ENCODE peak calls at places on chromosomes 2 and 18, in five cellular contexts. I is GM12891, G is K562, Q is HepG2, T is GM12892. Y is an unnamed sample.

GRCh38 chr2:99442837-99443236 is 47.0 kb downstream of the REV1 start:
- DNase-seq in I (no peak), G (no peak), Q (no peak), T (no peak), Y (no peak)

GRCh38 chr2:45007356-45007755 is 1.9 kb downstream of the SIX2 start:
- DNase-seq in I (no peak), G (no peak), Q (no peak), T (no peak), Y (no peak)

GRCh38 chr2:230872968-230873669 is 8.4 kb downstream of the ITM2C start:
- DNase-seq in I (peak; percentile 76), G (no peak), Q (no peak), T (peak; percentile 71), Y (peak; percentile 74)

GRCh38 chr2:42569883-42570282 is 1.5 kb downstream of the MTA3 start:
- DNase-seq in I (no peak), G (no peak), Q (no peak), T (no peak), Y (no peak)

GRCh38 chr2:134737671-134738070 is 18.9 kb upstream of the TMEM163 start:
- DNase-seq in I (no peak), G (no peak), Q (no peak), T (no peak), Y (no peak)

GRCh38 chr18:31454066-31454708 is 6.6 kb downstream of the DSG3 start:
- DNase-seq in I (no peak), G (no peak), Q (peak; percentile 1), T (no peak), Y (no peak)

GRCh38 chr2:31287681-31288080 is 53.7 kb downstream of the EHD3 start:
- DNase-seq in I (no peak), G (no peak), Q (no peak), T (no peak), Y (no peak)

GRCh38 chr18:56235773-56236115 is 402.6 kb downstream of the TXNL1 start:
- DNase-seq in I (no peak), G (no peak), Q (no peak), T (no peak), Y (no peak)

GRCh38 chr2:182907081-182907830 is 40.8 kb upstream of the FRZB start:
- DNase-seq in I (no peak), G (no peak), Q (no peak), T (no peak), Y (no peak)

GRCh38 chr18:76445275-76445674 is 49.8 kb downstream of the ZNF516 start:
- DNase-seq in I (no peak), G (no peak), Q (no peak), T (no peak), Y (no peak)

GRCh38 chr2:18552351-18553077 is 7.9 kb downstream of the RDH14 start:
- DNase-seq in I (no peak), G (no peak), Q (no peak), T (no peak), Y (no peak)

GRCh38 chr2:28269019-28269784 is 123.5 kb upstream of the FOSL2 start:
- DNase-seq in I (no peak), G (peak; percentile 46), Q (peak; percentile 49), T (no peak), Y (no peak)

GRCh38 chr2:173855686-173856085 is 109.5 kb downstream of the SP3 start:
- DNase-seq in I (no peak), G (no peak), Q (no peak), T (no peak), Y (no peak)

GRCh38 chr2:12725238-12726187 is 8.8 kb downstream of the TRIB2 start:
- DNase-seq in I (no peak), G (no peak), Q (no peak), T (no peak), Y (no peak)

GRCh38 chr2:134570676-134571075 is 148.1 kb downstream of the TMEM163 start:
- DNase-seq in I (no peak), G (no peak), Q (no peak), T (no peak), Y (no peak)

GRCh38 chr2:20450201-20451108 is 3.6 kb downstream of the RHOB start:
- DNase-seq in I (no peak), G (no peak), Q (peak; percentile 87), T (no peak), Y (no peak)

GRCh38 chr18:13658444-13659204 is 67.7 kb downstream of the FAM210A start:
- DNase-seq in I (no peak), G (no peak), Q (no peak), T (no peak), Y (no peak)

GRCh38 chr2:28627722-28628480 is 123.7 kb upstream of the PPP1CB start:
- DNase-seq in I (no peak), G (no peak), Q (no peak), T (no peak), Y (no peak)

GRCh38 chr2:207161247-207161646 is 4.5 kb downstream of the KLF7 start:
- DNase-seq in I (no peak), G (no peak), Q (no peak), T (no peak), Y (no peak)

GRCh38 chr18:11665587-11665986 is 23.5 kb upstream of the GNAL start:
- DNase-seq in I (no peak), G (no peak), Q (no peak), T (no peak), Y (no peak)

GRCh38 chr18:13260114-13260926 is 41.8 kb downstream of the LDLRAD4 start:
- DNase-seq in I (no peak), G (no peak), Q (no peak), T (no peak), Y (no peak)

GRCh38 chr18:76521367-76521766 is 26.3 kb upstream of the ZNF516 start:
- DNase-seq in I (no peak), G (no peak), Q (no peak), T (no peak), Y (no peak)

GRCh38 chr2:71976685-71977084 is 171.0 kb downstream of the CYP26B1 start:
- DNase-seq in I (no peak), G (no peak), Q (no peak), T (no peak), Y (no peak)

GRCh38 chr2:5839563-5839962 is 147.4 kb downstream of the SOX11 start:
- DNase-seq in I (no peak), G (no peak), Q (no peak), T (no peak), Y (no peak)

GRCh38 chr2:161237397-161238263 is 70.6 kb upstream of the PSMD14 start:
- DNase-seq in I (no peak), G (no peak), Q (no peak), T (peak; percentile 19), Y (no peak)
- TF ChIP-seq TAF1 in I (no peak), G (no peak), Q (no peak), T (no peak), Y (peak; percentile 14)

GRCh38 chr2:85772841-85773491 is 19.2 kb downstream of the ATOH8 start:
- DNase-seq in I (no peak), G (no peak), Q (no peak), T (no peak), Y (no peak)

GRCh38 chr2:85770786-85771409 is 17.1 kb downstream of the ATOH8 start:
- DNase-seq in I (no peak), G (no peak), Q (no peak), T (no peak), Y (no peak)

GRCh38 chr2:85773692-85774091 is 19.9 kb downstream of the ATOH8 start:
- DNase-seq in I (no peak), G (no peak), Q (no peak), T (no peak), Y (no peak)

GRCh38 chr2:85771486-85771885 is 17.7 kb downstream of the ATOH8 start:
- DNase-seq in I (no peak), G (no peak), Q (no peak), T (no peak), Y (no peak)

DNA sequence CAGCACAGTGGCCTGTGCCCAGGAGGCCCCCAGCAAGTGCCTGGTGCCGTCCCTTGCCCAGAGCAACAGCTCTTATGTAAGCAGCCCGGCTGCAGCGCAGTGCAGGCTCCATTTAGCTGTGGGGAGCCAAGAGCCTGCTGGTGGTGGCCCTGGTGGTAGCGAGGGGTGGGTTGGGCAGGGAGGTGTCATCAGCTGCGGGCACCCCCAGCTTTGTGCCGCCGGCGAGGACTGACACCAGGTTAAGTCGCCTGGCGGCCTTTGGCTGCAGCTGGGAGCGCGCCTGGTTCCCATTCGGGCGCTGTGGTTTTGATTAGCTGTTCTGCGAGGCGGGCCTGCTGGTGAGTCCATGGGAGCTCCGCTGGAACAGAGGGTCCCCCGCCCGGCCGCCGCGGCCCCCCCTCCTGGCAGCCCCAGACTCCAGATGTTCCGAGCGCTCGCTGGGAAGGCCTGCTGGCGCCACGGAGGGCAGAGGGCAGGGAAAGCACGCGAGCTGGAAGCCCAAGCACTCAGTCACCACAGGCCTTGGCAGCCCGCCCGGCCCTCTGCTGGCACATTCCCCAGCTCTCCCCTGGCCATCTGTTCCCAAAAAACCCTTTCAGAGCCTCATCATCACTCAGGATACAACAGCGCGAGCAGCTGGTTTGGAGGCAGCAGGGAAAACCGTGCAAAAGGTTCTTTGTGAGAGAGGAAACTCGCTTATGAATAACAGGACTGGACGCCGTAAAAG is 18.4 kb downstream of the ATOH8 start:
- DNase-seq in I (no peak), G (no peak), Q (peak; percentile 97), T (no peak), Y (no peak)
- TF ChIP-seq TAF1 in I (no peak), G (no peak), Q (no peak), T (no peak), Y (no peak)

DNA sequence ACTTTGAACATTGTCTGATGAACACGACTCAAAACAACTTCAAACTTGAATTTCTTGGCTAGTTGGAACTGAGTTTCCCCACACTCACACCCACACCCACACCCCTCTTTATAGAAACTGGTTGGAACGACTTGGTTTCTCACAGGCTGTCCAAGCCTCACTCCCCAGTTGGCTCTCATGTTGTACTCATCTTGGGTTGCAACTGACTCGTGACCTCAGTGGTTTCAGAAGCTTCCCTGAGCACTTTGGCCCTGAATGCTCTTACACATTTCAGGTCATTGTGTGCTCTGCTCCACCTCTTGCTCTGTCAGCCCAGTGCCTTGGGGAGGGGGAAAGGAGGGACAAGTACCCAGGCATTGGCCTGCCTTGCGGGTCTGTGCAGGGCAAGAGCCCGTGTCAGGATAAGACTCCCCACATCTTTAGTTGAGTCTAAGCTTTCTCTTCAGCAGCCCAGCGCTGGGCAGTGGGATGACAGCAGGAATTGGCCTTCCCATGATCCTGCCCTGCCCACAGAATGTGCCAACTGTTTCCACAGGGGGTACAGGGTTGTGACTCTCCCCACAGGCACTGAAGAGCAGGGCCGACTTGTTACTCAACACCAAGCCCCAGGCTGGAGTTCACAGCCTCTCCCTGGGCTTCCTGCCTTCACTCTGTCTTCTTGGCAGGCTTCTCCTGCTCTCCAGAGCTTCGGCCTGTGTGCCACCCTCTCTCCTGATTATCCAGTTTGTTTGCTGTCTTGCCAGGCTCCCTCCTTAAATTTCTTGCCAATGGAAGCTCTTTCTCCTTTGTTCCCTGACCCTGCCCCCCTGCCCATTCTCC is 104.6 kb downstream of the RTN4 start:
- DNase-seq in I (peak; percentile 42), G (no peak), Q (peak; percentile 45), T (no peak), Y (peak; percentile 15)
- TF ChIP-seq TAF1 in I (no peak), G (no peak), Q (no peak), T (no peak), Y (no peak)

GRCh38 chr2:119006441-119006840 is 64.4 kb downstream of the MARCO start:
- DNase-seq in I (no peak), G (no peak), Q (no peak), T (no peak), Y (no peak)
- TF ChIP-seq TAF1 in I (no peak), G (no peak), Q (no peak), T (no peak), Y (no peak)